ENCODE peak calls at places on chromosomes 12 and 14, in ten cellular contexts. One of them, this sample, is unnamed.

GRCh38 chr12:49069507-49070346 is at the start of gene RHEBL1:
- DNase-seq in CD8-positive, alpha-beta T cell: peak; percentile 97
- DNase-seq in right lobe of liver: peak; percentile 99
- DNase-seq in CD8-positive, alpha-beta memory T cell: peak; percentile 99
- DNase-seq in kidney: peak; percentile 99
- DNase-seq in prostate gland: peak; percentile 98
- DNase-seq in tibial artery: peak; percentile 99
- DNase-seq in SK-N-SH: peak; percentile 97
- DNase-seq in PC-3: peak; percentile 98
- DNase-seq in left ventricle myocardium inferior: peak; percentile 99
- DNase-seq in this sample: peak; percentile 100

GRCh38 chr12:120787889-120788288 is 62.3 kb downstream of the ACADS start:
- DNase-seq in CD8-positive, alpha-beta T cell: no peak
- DNase-seq in SK-N-SH: no peak
- DNase-seq in PC-3: no peak
- DNase-seq in kidney: no peak
- DNase-seq in prostate gland: no peak
- DNase-seq in right lobe of liver: no peak
- DNase-seq in left ventricle myocardium inferior: no peak
- DNase-seq in tibial artery: no peak
- DNase-seq in CD8-positive, alpha-beta memory T cell: no peak
- DNase-seq in this sample: no peak

GRCh38 chr14:21631084-21631483 is 3.7 kb downstream of the OR10G2 start:
- DNase-seq in left ventricle myocardium inferior: no peak
- DNase-seq in CD8-positive, alpha-beta T cell: no peak
- DNase-seq in prostate gland: peak; percentile 77
- DNase-seq in SK-N-SH: no peak
- DNase-seq in kidney: no peak
- DNase-seq in tibial artery: no peak
- DNase-seq in right lobe of liver: no peak
- DNase-seq in PC-3: peak; percentile 83
- DNase-seq in CD8-positive, alpha-beta memory T cell: no peak
- DNase-seq in this sample: no peak

GRCh38 chr14:69999246-69999645 is 120.0 kb downstream of the SMOC1 start:
- DNase-seq in CD8-positive, alpha-beta memory T cell: no peak
- DNase-seq in PC-3: peak; percentile 66
- DNase-seq in prostate gland: no peak
- DNase-seq in left ventricle myocardium inferior: no peak
- DNase-seq in tibial artery: no peak
- DNase-seq in kidney: peak; percentile 82
- DNase-seq in SK-N-SH: no peak
- DNase-seq in CD8-positive, alpha-beta T cell: no peak
- DNase-seq in right lobe of liver: peak; percentile 79
- DNase-seq in this sample: no peak

GRCh38 chr14:65637780-65638179 is 225.2 kb downstream of the FUT8 start:
- DNase-seq in right lobe of liver: no peak
- DNase-seq in CD8-positive, alpha-beta T cell: no peak
- DNase-seq in CD8-positive, alpha-beta memory T cell: peak; percentile 50
- DNase-seq in tibial artery: no peak
- DNase-seq in left ventricle myocardium inferior: no peak
- DNase-seq in prostate gland: no peak
- DNase-seq in PC-3: no peak
- DNase-seq in kidney: no peak
- DNase-seq in SK-N-SH: no peak
- DNase-seq in this sample: no peak

GRCh38 chr14:70315942-70316341 is 43.5 kb downstream of the COX16 start:
- DNase-seq in SK-N-SH: no peak
- DNase-seq in tibial artery: no peak
- DNase-seq in CD8-positive, alpha-beta T cell: no peak
- DNase-seq in left ventricle myocardium inferior: no peak
- DNase-seq in right lobe of liver: no peak
- DNase-seq in prostate gland: no peak
- DNase-seq in kidney: no peak
- DNase-seq in PC-3: peak; percentile 19
- DNase-seq in CD8-positive, alpha-beta memory T cell: no peak
- DNase-seq in this sample: no peak

GRCh38 chr14:75047506-75047905 is 3.8 kb downstream of the MLH3 start:
- DNase-seq in CD8-positive, alpha-beta T cell: no peak
- DNase-seq in tibial artery: no peak
- DNase-seq in SK-N-SH: no peak
- DNase-seq in prostate gland: no peak
- DNase-seq in left ventricle myocardium inferior: no peak
- DNase-seq in PC-3: no peak
- DNase-seq in CD8-positive, alpha-beta memory T cell: no peak
- DNase-seq in right lobe of liver: no peak
- DNase-seq in kidney: no peak
- DNase-seq in this sample: no peak

GRCh38 chr14:68198713-68199464 is 379.3 kb downstream of the RAD51B start:
- DNase-seq in tibial artery: no peak
- DNase-seq in right lobe of liver: no peak
- DNase-seq in kidney: no peak
- DNase-seq in SK-N-SH: no peak
- DNase-seq in left ventricle myocardium inferior: no peak
- DNase-seq in CD8-positive, alpha-beta T cell: no peak
- DNase-seq in prostate gland: no peak
- DNase-seq in PC-3: no peak
- DNase-seq in CD8-positive, alpha-beta memory T cell: no peak
- DNase-seq in this sample: no peak

DNA sequence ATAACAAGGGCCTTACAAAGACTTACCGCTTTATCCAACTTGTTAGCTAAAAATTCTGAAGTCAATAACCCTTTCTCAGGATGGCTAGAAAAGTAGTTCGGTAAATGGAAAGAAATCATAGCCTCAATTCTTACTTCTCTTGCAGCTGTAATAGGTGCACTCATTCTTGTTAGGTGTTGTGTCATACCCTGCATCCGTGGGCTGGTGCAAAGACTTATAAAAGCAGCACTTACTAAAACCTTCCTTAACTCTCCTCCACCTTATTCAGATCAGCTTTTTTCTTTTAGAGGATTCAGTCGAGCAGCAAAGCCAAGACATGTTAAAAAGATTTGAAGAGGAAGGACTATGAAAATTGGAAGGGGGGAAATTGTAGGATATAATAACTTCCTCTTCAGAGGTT is 238.2 kb upstream of the DIO3 start:
- DNase-seq in kidney: no peak
- DNase-seq in right lobe of liver: no peak
- DNase-seq in PC-3: no peak
- DNase-seq in CD8-positive, alpha-beta T cell: no peak
- DNase-seq in CD8-positive, alpha-beta memory T cell: no peak
- DNase-seq in prostate gland: no peak
- DNase-seq in left ventricle myocardium inferior: no peak
- DNase-seq in tibial artery: no peak
- DNase-seq in SK-N-SH: no peak
- DNase-seq in this sample: no peak
- H3K27ac ChIP-seq in kidney: no peak overlapping the region
- H3K27ac ChIP-seq in right lobe of liver: no peak overlapping the region
- H3K27ac ChIP-seq in PC-3: no peak overlapping the region
- H3K27ac ChIP-seq in CD8-positive, alpha-beta T cell: no peak overlapping the region
- H3K27ac ChIP-seq in CD8-positive, alpha-beta memory T cell: no peak overlapping the region
- H3K27ac ChIP-seq in prostate gland: no peak overlapping the region
- H3K27ac ChIP-seq in left ventricle myocardium inferior: no peak overlapping the region
- H3K27ac ChIP-seq in tibial artery: no peak overlapping the region
- H3K27ac ChIP-seq in SK-N-SH: no peak overlapping the region
- H3K27ac ChIP-seq in this sample: no peak overlapping the region

GRCh38 chr14:93010543-93011541 is 87.9 kb downstream of the CHGA start:
- DNase-seq in right lobe of liver: no peak
- DNase-seq in tibial artery: no peak
- DNase-seq in CD8-positive, alpha-beta T cell: no peak
- DNase-seq in prostate gland: no peak
- DNase-seq in left ventricle myocardium inferior: no peak
- DNase-seq in SK-N-SH: no peak
- DNase-seq in PC-3: no peak
- DNase-seq in kidney: no peak
- DNase-seq in CD8-positive, alpha-beta memory T cell: no peak
- DNase-seq in this sample: no peak

GRCh38 chr14:93008381-93008780 is 85.4 kb downstream of the CHGA start:
- DNase-seq in tibial artery: no peak
- DNase-seq in CD8-positive, alpha-beta T cell: no peak
- DNase-seq in CD8-positive, alpha-beta memory T cell: no peak
- DNase-seq in kidney: no peak
- DNase-seq in prostate gland: no peak
- DNase-seq in left ventricle myocardium inferior: peak; percentile 63
- DNase-seq in PC-3: peak; percentile 45
- DNase-seq in right lobe of liver: no peak
- DNase-seq in SK-N-SH: peak; percentile 82
- DNase-seq in this sample: peak; percentile 83

GRCh38 chr14:93009471-93010117 is 86.6 kb downstream of the CHGA start:
- DNase-seq in tibial artery: no peak
- DNase-seq in CD8-positive, alpha-beta T cell: no peak
- DNase-seq in CD8-positive, alpha-beta memory T cell: no peak
- DNase-seq in prostate gland: no peak
- DNase-seq in right lobe of liver: no peak
- DNase-seq in left ventricle myocardium inferior: peak; percentile 65
- DNase-seq in PC-3: no peak
- DNase-seq in SK-N-SH: peak; percentile 89
- DNase-seq in kidney: no peak
- DNase-seq in this sample: peak; percentile 76

GRCh38 chr14:93011650-93012317 is 88.8 kb downstream of the CHGA start:
- DNase-seq in kidney: no peak
- DNase-seq in prostate gland: no peak
- DNase-seq in right lobe of liver: no peak
- DNase-seq in CD8-positive, alpha-beta memory T cell: no peak
- DNase-seq in left ventricle myocardium inferior: no peak
- DNase-seq in CD8-positive, alpha-beta T cell: no peak
- DNase-seq in PC-3: no peak
- DNase-seq in SK-N-SH: no peak
- DNase-seq in tibial artery: no peak
- DNase-seq in this sample: no peak

GRCh38 chr14:93010118-93010475 is 87.1 kb downstream of the CHGA start:
- DNase-seq in right lobe of liver: no peak
- DNase-seq in CD8-positive, alpha-beta T cell: no peak
- DNase-seq in kidney: no peak
- DNase-seq in prostate gland: no peak
- DNase-seq in SK-N-SH: no peak
- DNase-seq in PC-3: no peak
- DNase-seq in tibial artery: no peak
- DNase-seq in CD8-positive, alpha-beta memory T cell: no peak
- DNase-seq in left ventricle myocardium inferior: no peak
- DNase-seq in this sample: peak; percentile 31
- H3K4me1 ChIP-seq in right lobe of liver: peaks cover 3% of the 10 kb centered on the region
- H3K4me1 ChIP-seq in CD8-positive, alpha-beta T cell: peaks cover 16% of the 10 kb centered on the region
- H3K4me1 ChIP-seq in kidney: peaks cover 12% of the 10 kb centered on the region
- H3K4me1 ChIP-seq in prostate gland: peaks cover 24% of the 10 kb centered on the region
- H3K4me1 ChIP-seq in SK-N-SH: peaks cover 100% of the 10 kb centered on the region
- H3K4me1 ChIP-seq in PC-3: peaks cover 27% of the 10 kb centered on the region
- H3K4me1 ChIP-seq in tibial artery: peaks cover 60% of the 10 kb centered on the region
- H3K4me1 ChIP-seq in CD8-positive, alpha-beta memory T cell: peaks cover 9% of the 10 kb centered on the region
- H3K4me1 ChIP-seq in left ventricle myocardium inferior: peaks cover 100% of the 10 kb centered on the region
- H3K4me1 ChIP-seq in this sample: peaks cover 71% of the 10 kb centered on the region

GRCh38 chr14:92503756-92504491 is 9.7 kb upstream of the RIN3 start:
- DNase-seq in right lobe of liver: no peak
- DNase-seq in CD8-positive, alpha-beta memory T cell: no peak
- DNase-seq in PC-3: peak; percentile 95
- DNase-seq in SK-N-SH: no peak
- DNase-seq in left ventricle myocardium inferior: no peak
- DNase-seq in tibial artery: peak; percentile 1
- DNase-seq in prostate gland: no peak
- DNase-seq in kidney: no peak
- DNase-seq in CD8-positive, alpha-beta T cell: no peak
- DNase-seq in this sample: no peak

GRCh38 chr14:92501891-92502351 is 11.7 kb upstream of the RIN3 start:
- DNase-seq in PC-3: peak; percentile 64
- DNase-seq in left ventricle myocardium inferior: no peak
- DNase-seq in CD8-positive, alpha-beta T cell: no peak
- DNase-seq in kidney: no peak
- DNase-seq in prostate gland: no peak
- DNase-seq in right lobe of liver: no peak
- DNase-seq in tibial artery: no peak
- DNase-seq in SK-N-SH: no peak
- DNase-seq in CD8-positive, alpha-beta memory T cell: no peak
- DNase-seq in this sample: no peak

GRCh38 chr14:92505826-92506225 is 7.8 kb upstream of the RIN3 start:
- DNase-seq in CD8-positive, alpha-beta memory T cell: no peak
- DNase-seq in prostate gland: no peak
- DNase-seq in right lobe of liver: no peak
- DNase-seq in PC-3: no peak
- DNase-seq in CD8-positive, alpha-beta T cell: no peak
- DNase-seq in tibial artery: no peak
- DNase-seq in kidney: no peak
- DNase-seq in SK-N-SH: no peak
- DNase-seq in left ventricle myocardium inferior: no peak
- DNase-seq in this sample: no peak

GRCh38 chr14:92500491-92500941 is 13.1 kb upstream of the RIN3 start:
- DNase-seq in kidney: no peak
- DNase-seq in CD8-positive, alpha-beta memory T cell: no peak
- DNase-seq in PC-3: no peak
- DNase-seq in left ventricle myocardium inferior: peak; percentile 63
- DNase-seq in tibial artery: no peak
- DNase-seq in SK-N-SH: no peak
- DNase-seq in prostate gland: no peak
- DNase-seq in right lobe of liver: no peak
- DNase-seq in CD8-positive, alpha-beta T cell: no peak
- DNase-seq in this sample: peak; percentile 86

GRCh38 chr14:92502541-92503286 is 10.9 kb upstream of the RIN3 start:
- DNase-seq in CD8-positive, alpha-beta memory T cell: no peak
- DNase-seq in tibial artery: no peak
- DNase-seq in prostate gland: no peak
- DNase-seq in SK-N-SH: no peak
- DNase-seq in kidney: no peak
- DNase-seq in CD8-positive, alpha-beta T cell: no peak
- DNase-seq in PC-3: no peak
- DNase-seq in right lobe of liver: no peak
- DNase-seq in left ventricle myocardium inferior: no peak
- DNase-seq in this sample: no peak
- H3K27ac ChIP-seq in CD8-positive, alpha-beta memory T cell: no peak overlapping the region
- H3K27ac ChIP-seq in tibial artery: no peak overlapping the region
- H3K27ac ChIP-seq in prostate gland: no peak overlapping the region
- H3K27ac ChIP-seq in SK-N-SH: peak overlapping the region; percentile 82
- H3K27ac ChIP-seq in kidney: no peak overlapping the region
- H3K27ac ChIP-seq in CD8-positive, alpha-beta T cell: no peak overlapping the region
- H3K27ac ChIP-seq in PC-3: no peak overlapping the region
- H3K27ac ChIP-seq in right lobe of liver: no peak overlapping the region
- H3K27ac ChIP-seq in left ventricle myocardium inferior: no peak overlapping the region
- H3K27ac ChIP-seq in this sample: no peak overlapping the region

GRCh38 chr14:64461221-64461620 is 4.1 kb upstream of the AKAP5 start:
- DNase-seq in prostate gland: no peak
- DNase-seq in SK-N-SH: no peak
- DNase-seq in PC-3: no peak
- DNase-seq in CD8-positive, alpha-beta T cell: no peak
- DNase-seq in left ventricle myocardium inferior: no peak
- DNase-seq in tibial artery: no peak
- DNase-seq in kidney: no peak
- DNase-seq in CD8-positive, alpha-beta memory T cell: no peak
- DNase-seq in right lobe of liver: no peak
- DNase-seq in this sample: no peak

GRCh38 chr14:64463873-64464272 is 1.4 kb upstream of the AKAP5 start:
- DNase-seq in CD8-positive, alpha-beta T cell: no peak
- DNase-seq in SK-N-SH: no peak
- DNase-seq in left ventricle myocardium inferior: no peak
- DNase-seq in kidney: no peak
- DNase-seq in CD8-positive, alpha-beta memory T cell: no peak
- DNase-seq in right lobe of liver: no peak
- DNase-seq in PC-3: no peak
- DNase-seq in tibial artery: no peak
- DNase-seq in prostate gland: no peak
- DNase-seq in this sample: no peak

GRCh38 chr14:64463198-64463597 is 2.1 kb upstream of the AKAP5 start:
- DNase-seq in kidney: no peak
- DNase-seq in right lobe of liver: no peak
- DNase-seq in prostate gland: no peak
- DNase-seq in left ventricle myocardium inferior: no peak
- DNase-seq in CD8-positive, alpha-beta T cell: no peak
- DNase-seq in CD8-positive, alpha-beta memory T cell: no peak
- DNase-seq in tibial artery: no peak
- DNase-seq in PC-3: no peak
- DNase-seq in SK-N-SH: no peak
- DNase-seq in this sample: no peak

GRCh38 chr14:64464695-64465094 is 604 bp upstream of the AKAP5 start:
- DNase-seq in PC-3: peak; percentile 25
- DNase-seq in kidney: no peak
- DNase-seq in left ventricle myocardium inferior: no peak
- DNase-seq in tibial artery: no peak
- DNase-seq in prostate gland: no peak
- DNase-seq in CD8-positive, alpha-beta memory T cell: no peak
- DNase-seq in SK-N-SH: no peak
- DNase-seq in right lobe of liver: no peak
- DNase-seq in CD8-positive, alpha-beta T cell: no peak
- DNase-seq in this sample: no peak

DNA sequence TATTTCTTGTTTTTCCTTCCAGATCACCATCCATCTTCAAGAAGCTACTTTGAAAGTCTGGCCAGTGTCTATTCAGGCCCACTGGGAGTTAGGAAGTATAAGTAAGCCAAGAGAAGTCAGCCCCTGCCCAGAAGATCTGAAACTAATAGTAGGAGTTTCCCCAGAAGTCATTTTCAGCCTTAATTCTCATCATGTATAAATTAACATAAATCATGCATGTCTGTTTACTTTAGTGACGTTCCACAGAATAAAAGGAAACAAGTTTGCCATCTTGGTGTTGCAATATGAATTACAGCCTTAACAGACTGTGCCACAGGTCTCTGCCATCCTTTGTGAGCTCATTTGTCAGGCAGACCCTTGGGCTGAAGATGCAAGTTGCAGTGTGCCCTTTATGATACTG is 5.6 kb upstream of the AKAP5 start:
- DNase-seq in CD8-positive, alpha-beta T cell: no peak
- DNase-seq in PC-3: no peak
- DNase-seq in right lobe of liver: no peak
- DNase-seq in SK-N-SH: no peak
- DNase-seq in kidney: no peak
- DNase-seq in CD8-positive, alpha-beta memory T cell: no peak
- DNase-seq in tibial artery: no peak
- DNase-seq in left ventricle myocardium inferior: no peak
- DNase-seq in prostate gland: no peak
- DNase-seq in this sample: no peak
- H3K4me1 ChIP-seq in CD8-positive, alpha-beta T cell: peaks cover 5% of the 10 kb centered on the region
- H3K4me1 ChIP-seq in PC-3: peaks cover 5% of the 10 kb centered on the region
- H3K4me1 ChIP-seq in right lobe of liver: no peaks in the 10 kb centered on the region
- H3K4me1 ChIP-seq in SK-N-SH: peaks cover 4% of the 10 kb centered on the region
- H3K4me1 ChIP-seq in kidney: peaks cover 5% of the 10 kb centered on the region
- H3K4me1 ChIP-seq in CD8-positive, alpha-beta memory T cell: no peaks in the 10 kb centered on the region
- H3K4me1 ChIP-seq in tibial artery: peaks cover 2% of the 10 kb centered on the region
- H3K4me1 ChIP-seq in left ventricle myocardium inferior: peaks cover 2% of the 10 kb centered on the region
- H3K4me1 ChIP-seq in prostate gland: no peaks in the 10 kb centered on the region
- H3K4me1 ChIP-seq in this sample: no peaks in the 10 kb centered on the region